ENCODE peak calls at places on chromosomes 13 and 19, in seven cellular contexts. A, Y, R, Z, U, D and E are unnamed samples.

GRCh38 chr19:34985249-34986022 is 14.7 kb upstream of the GRAMD1A start:
- DNase-seq in Z (peak), Y (no peak), U (no peak), R (no peak), D (peak), A (peak), E (no peak)

GRCh38 chr13:22077764-22078163 is 406.9 kb downstream of the FGF9 start:
- DNase-seq in U (no peak), D (no peak), Y (no peak), R (no peak), A (no peak), Z (no peak), E (no peak)

GRCh38 chr19:39406656-39407393 is at the start of gene ZFP36:
- DNase-seq in Y (peak), R (peak), Z (peak), U (peak), D (peak), A (peak), E (peak)

GRCh38 chr13:110875243-110875642 is 39.6 kb downstream of the ANKRD10 start:
- DNase-seq in D (no peak), Z (no peak), U (no peak), Y (no peak), R (no peak), A (no peak), E (no peak)

GRCh38 chr13:60590775-60591174 is 193.8 kb downstream of the TDRD3 start:
- DNase-seq in Z (no peak), Y (peak), D (no peak), R (no peak), U (no peak), A (no peak), E (no peak)

GRCh38 chr19:10835754-10836477 is at the start of gene TMED1:
- DNase-seq in R (peak), Y (peak), Z (peak), U (peak), A (peak), D (peak), E (peak)

GRCh38 chr19:51784922-51785690 is 9.9 kb upstream of the FPR3 start:
- DNase-seq in A (peak), Y (no peak), Z (peak), R (no peak), U (no peak), D (peak), E (no peak)

GRCh38 chr13:45807520-45808099 is 43.9 kb downstream of the SIAH3 start:
- DNase-seq in R (peak), A (no peak), Y (peak), Z (no peak), U (no peak), D (peak), E (peak)

GRCh38 chr19:47510516-47511127 is 4.2 kb downstream of the NAPA start:
- DNase-seq in Z (no peak), A (no peak), Y (no peak), U (no peak), D (no peak), R (no peak), E (no peak)
- H3K4me3 ChIP-seq in Z (peak), A (no peak), Y (no peak), U (no peak), D (no peak), R (no peak), E (no peak)

DNA sequence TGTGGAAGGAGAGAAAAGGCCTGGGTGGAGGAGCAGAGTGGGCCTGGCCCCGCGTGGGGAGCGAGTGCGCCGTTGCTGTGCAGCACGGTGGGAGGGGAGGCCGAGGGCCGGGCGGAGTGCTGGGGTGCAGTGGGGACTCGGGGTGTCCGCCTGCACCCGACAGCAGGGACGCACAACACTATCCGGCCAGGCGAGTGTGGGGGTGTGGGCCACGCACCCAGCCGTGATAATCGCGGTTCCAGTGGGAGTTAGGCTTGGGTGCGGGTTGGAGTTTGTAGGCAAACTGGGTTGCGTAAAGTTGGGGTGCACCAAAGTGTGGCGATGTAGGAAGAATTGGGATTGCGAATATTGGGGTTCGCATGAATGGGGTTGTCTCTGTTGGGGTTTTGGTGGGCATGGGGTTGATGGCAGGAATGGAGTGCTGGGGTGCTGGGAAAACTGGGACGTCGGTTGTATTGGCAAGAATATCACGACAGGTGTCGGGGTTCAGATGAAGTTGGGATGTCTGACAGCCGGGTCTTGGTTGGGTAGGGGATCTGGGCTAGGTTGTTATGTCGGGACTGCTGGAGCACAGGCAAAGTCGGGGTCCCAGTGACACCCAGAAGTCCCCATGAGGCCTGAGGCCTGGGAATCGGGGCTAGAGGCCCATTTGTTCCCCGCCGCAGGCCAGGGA is 604 bp upstream of the CIRBP start:
- DNase-seq in Y (no peak), A (peak), Z (peak), D (no peak), U (no peak), R (no peak), E (no peak)
- H3K4me3 ChIP-seq in Y (no peak), A (peak), Z (peak), D (peak), U (no peak), R (peak), E (peak)

DNA sequence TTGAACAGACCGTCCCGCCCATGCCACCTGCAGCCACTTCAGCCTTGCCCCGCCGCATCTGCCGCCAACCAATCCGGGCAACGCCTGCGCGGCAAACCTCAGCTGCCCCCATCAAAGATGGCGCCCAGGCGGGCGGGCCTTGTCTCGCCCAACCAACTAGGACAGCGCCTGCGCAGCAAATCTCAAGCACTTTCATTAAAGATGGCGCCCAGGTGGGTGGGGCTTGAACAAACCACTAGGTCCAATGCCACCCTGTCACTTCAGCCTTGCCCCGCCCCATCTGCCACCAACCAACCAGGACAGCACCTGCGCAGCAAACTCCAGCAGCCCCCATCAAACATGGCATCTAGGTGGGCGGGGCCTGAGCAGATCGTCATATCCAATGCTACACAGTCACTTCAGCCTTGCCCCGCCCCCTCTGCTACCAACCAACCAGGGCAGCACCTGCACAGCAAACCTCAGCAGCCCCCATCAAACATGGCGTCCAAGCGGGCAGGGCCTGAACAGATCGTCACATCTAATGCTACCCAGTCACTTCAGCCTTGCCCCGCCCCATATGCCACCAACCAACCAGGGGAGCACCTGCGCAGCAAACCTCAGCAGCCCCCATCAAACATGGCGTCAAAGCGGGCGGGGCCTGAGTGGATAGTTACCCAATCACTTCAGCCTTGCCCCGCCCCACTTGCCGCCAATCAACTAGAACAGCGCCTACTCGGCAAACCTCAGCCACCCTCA is 1.4 kb downstream of the PEG3 start:
- DNase-seq in D (peak), U (peak), A (peak), Z (peak), Y (peak), R (no peak), E (no peak)
- H3K4me3 ChIP-seq in D (no peak), U (no peak), A (peak), Z (peak), Y (no peak), R (no peak), E (no peak)

GRCh38 chr13:113202912-113203311 is 5.6 kb downstream of the PCID2 start:
- DNase-seq in U (no peak), A (no peak), Z (no peak), D (no peak), Y (no peak), R (no peak), E (no peak)
- H3K4me3 ChIP-seq in U (no peak), A (no peak), Z (no peak), D (no peak), Y (no peak), R (no peak), E (no peak)

DNA sequence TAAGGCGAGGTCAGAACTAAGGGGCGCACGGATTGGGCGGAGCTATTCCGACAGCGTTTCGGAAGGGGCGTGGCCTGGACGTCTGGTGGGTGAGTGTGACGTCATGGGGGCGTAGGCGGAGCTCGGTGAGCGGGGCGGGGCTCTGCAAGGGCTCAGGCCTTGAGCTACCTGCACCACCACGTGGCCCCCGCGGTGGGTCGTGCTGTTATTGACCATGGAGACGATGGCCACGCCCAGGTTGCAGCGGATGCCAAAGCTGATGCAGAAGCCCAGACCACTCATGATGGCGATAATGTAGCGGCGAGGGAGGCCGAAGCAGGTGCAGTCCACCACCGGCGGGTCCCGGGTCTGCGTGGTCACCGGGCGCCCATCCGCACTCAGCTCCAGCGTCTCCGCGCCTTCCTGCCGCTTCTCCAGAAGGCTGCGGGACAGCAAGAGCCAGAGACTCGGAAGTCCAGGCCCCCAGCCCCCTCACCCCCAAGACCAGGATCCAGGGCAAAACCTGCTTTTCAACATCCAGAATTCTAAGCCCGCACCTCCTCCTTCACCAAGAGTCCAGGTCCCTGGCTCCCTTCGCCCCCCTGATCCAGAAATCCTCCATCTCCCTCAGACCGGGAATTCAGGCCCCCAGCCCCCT is 4.8 kb downstream of the SLC17A7 start:
- DNase-seq in Z (no peak), D (no peak), U (peak), R (no peak), Y (no peak), A (no peak), E (peak)
- H3K4me3 ChIP-seq in Z (no peak), D (no peak), U (no peak), R (no peak), Y (no peak), A (no peak), E (no peak)

DNA sequence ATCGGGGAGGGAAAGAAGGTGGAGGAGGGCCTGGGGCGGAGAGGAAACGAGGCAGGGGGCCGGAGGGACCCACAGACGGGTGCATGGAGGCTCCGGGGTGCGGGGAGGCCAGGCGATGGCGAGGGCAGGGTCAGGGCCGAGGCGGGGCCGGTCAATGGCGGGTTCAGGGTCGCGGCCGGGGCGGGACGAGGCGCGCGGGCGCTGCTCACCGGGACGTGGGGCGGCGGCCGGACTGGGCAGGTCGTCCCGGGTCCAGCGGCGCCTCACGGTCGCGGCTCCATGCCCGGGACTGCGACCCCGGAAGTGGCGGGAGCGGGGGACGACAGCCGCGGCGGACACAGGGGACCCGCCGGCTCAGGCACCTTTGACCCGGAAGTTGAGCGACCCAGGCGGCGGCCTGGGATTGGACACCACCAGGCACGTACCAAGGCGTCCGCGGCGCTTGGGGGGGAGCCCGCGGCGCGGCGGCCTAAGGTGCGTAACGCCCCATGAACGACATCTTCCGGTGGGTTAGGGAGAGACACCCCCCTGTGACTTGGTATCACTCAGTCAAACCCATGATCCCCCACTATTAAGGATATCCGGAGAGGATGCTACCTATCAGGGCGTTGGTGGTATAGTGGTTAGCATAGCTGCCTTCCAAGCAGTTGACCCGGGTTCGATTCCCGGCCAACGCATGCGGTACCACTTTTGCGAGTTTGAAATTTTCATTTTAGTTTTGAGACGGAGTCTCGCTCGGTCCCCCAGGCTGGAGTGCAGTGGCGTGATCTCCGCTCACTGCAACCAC is at the start of gene DPP9:
- DNase-seq in D (peak), Y (peak), A (peak), Z (peak), U (peak), R (peak), E (peak)
- H3K4me3 ChIP-seq in D (peak), Y (peak), A (peak), Z (peak), U (peak), R (peak), E (peak)

GRCh38 chr19:47210689-47211316 is 20.2 kb downstream of the BBC3 start:
- DNase-seq in D (peak), A (peak), Y (peak), U (peak), Z (peak), R (peak), E (peak)
- H3K4me3 ChIP-seq in D (no peak), A (no peak), Y (no peak), U (no peak), Z (no peak), R (no peak), E (no peak)